ENCODE peak calls at places on chromosomes 3 and 15, in four cellular contexts. W is A549, X is K562, Z is H1. Y is an unnamed sample.

GRCh38 chr3:78871048-78871447 is 896.8 kb downstream of the ROBO1 start:
- DNase-seq in W (no peak), X (no peak), Z (no peak), Y (no peak)

GRCh38 chr15:53586815-53587214 is 172.6 kb downstream of the WDR72 start:
- DNase-seq in W (no peak), X (peak), Z (peak), Y (peak)

GRCh38 chr15:66670698-66671580 is 31.1 kb upstream of the SMAD6 start:
- DNase-seq in W (peak), X (peak), Z (peak), Y (peak)

GRCh38 chr15:78840661-78841060 is 29.4 kb upstream of the ADAMTS7 start:
- DNase-seq in W (no peak), X (no peak), Z (no peak), Y (no peak)

GRCh38 chr15:58442122-58442521 is 10.3 kb downstream of the LIPC start:
- DNase-seq in W (no peak), X (no peak), Z (no peak), Y (no peak)

GRCh38 chr3:155404486-155404885 is 111.0 kb upstream of the STRIT1 start:
- DNase-seq in W (no peak), X (no peak), Z (no peak), Y (no peak)

GRCh38 chr15:60696523-60696859 is 217.5 kb upstream of the ICE2 start:
- DNase-seq in W (no peak), X (no peak), Z (no peak), Y (no peak)

GRCh38 chr3:126113733-126114132 is 29.8 kb upstream of the SLC41A3 start:
- DNase-seq in W (peak), X (peak), Z (no peak), Y (no peak)

GRCh38 chr15:51401872-51402517 is 60.5 kb downstream of the GLDN start:
- DNase-seq in W (peak), X (peak), Z (peak), Y (peak)

GRCh38 chr15:71396536-71397125 is 281.4 kb downstream of the THSD4 start:
- DNase-seq in W (no peak), X (no peak), Z (no peak), Y (no peak)

GRCh38 chr15:68299436-68299835 is 21.9 kb downstream of the FEM1B start:
- DNase-seq in W (no peak), X (no peak), Z (no peak), Y (no peak)

GRCh38 chr3:129623447-129624118 is 17.1 kb upstream of the PLXND1 start:
- DNase-seq in W (no peak), X (no peak), Z (no peak), Y (no peak)

GRCh38 chr15:25170113-25170731 is 215.4 kb downstream of the SNRPN start:
- DNase-seq in W (no peak), X (no peak), Z (no peak), Y (no peak)

GRCh38 chr3:124512881-124513609 is 217.2 kb upstream of the UMPS start:
- DNase-seq in W (peak), X (peak), Z (no peak), Y (peak)

GRCh38 chr3:52176188-52176752 is 21.7 kb upstream of the ALAS1 start:
- DNase-seq in W (no peak), X (no peak), Z (no peak), Y (no peak)

GRCh38 chr3:137761099-137761562 is 3.0 kb upstream of the SOX14 start:
- DNase-seq in W (no peak), X (no peak), Z (no peak), Y (no peak)

GRCh38 chr3:50625879-50626182 is 8.9 kb downstream of the MAPKAPK3 start:
- DNase-seq in W (no peak), X (no peak), Z (no peak), Y (no peak)

GRCh38 chr3:167705840-167706239 is 28.9 kb downstream of the PDCD10 start:
- DNase-seq in W (no peak), X (no peak), Z (no peak), Y (no peak)

GRCh38 chr3:32401141-32401540 is 9.5 kb downstream of the CMTM7 start:
- DNase-seq in W (peak), X (no peak), Z (no peak), Y (peak)

GRCh38 chr3:190807719-190808375 is 54.6 kb downstream of the GMNC start:
- DNase-seq in W (no peak), X (no peak), Z (no peak), Y (peak)

GRCh38 chr15:94930945-94931344 is 699.6 kb downstream of the MCTP2 start:
- DNase-seq in W (no peak), X (no peak), Z (no peak), Y (no peak)

GRCh38 chr3:100709840-100710235 is 544 bp downstream of the TFG start:
- DNase-seq in W (peak), X (peak), Z (peak), Y (no peak)

GRCh38 chr3:44870375-44871061 is 3.9 kb upstream of the TGM4 start:
- DNase-seq in W (no peak), X (no peak), Z (no peak), Y (peak)

GRCh38 chr3:132174500-132174899 is 139.7 kb upstream of the CPNE4 start:
- DNase-seq in W (no peak), X (no peak), Z (no peak), Y (no peak)

GRCh38 chr3:128313181-128313725 is 153.4 kb downstream of the DNAJB8 start:
- DNase-seq in W (no peak), X (no peak), Z (peak), Y (no peak)

GRCh38 chr3:49903451-49904424 is at the start of gene MST1R:
- DNase-seq in W (peak), X (peak), Z (peak), Y (peak)

GRCh38 chr15:45048784-45049631 is 26.0 kb downstream of the SORD start:
- DNase-seq in W (no peak), X (peak), Z (no peak), Y (no peak)

GRCh38 chr3:112390783-112391641 is 58.1 kb downstream of the CD200 start:
- DNase-seq in W (no peak), X (no peak), Z (no peak), Y (no peak)

GRCh38 chr15:31365655-31366127 is 39.1 kb downstream of the KLF13 start:
- DNase-seq in W (no peak), X (peak), Z (peak), Y (no peak)

GRCh38 chr3:151856106-151856505 is 17.3 kb upstream of the SUCNR1 start:
- DNase-seq in W (no peak), X (no peak), Z (no peak), Y (no peak)

GRCh38 chr3:151852074-151852811 is 21.2 kb upstream of the SUCNR1 start:
- DNase-seq in W (no peak), X (peak), Z (no peak), Y (no peak)
- TF ChIP-seq PHF8 in W (no peak), X (no peak), Z (no peak), Y (no peak)

GRCh38 chr15:93073465-93073952 is 15.5 kb downstream of the RGMA start:
- DNase-seq in W (no peak), X (no peak), Z (peak), Y (no peak)

GRCh38 chr15:93070901-93071300 is 18.1 kb downstream of the RGMA start:
- DNase-seq in W (no peak), X (no peak), Z (no peak), Y (no peak)

GRCh38 chr15:93072440-93073394 is 16.3 kb downstream of the RGMA start:
- DNase-seq in W (peak), X (peak), Z (peak), Y (peak)

GRCh38 chr15:93071469-93071891 is 17.5 kb downstream of the RGMA start:
- DNase-seq in W (no peak), X (no peak), Z (no peak), Y (no peak)

GRCh38 chr15:93072011-93072410 is 17.0 kb downstream of the RGMA start:
- DNase-seq in W (no peak), X (no peak), Z (no peak), Y (no peak)
- TF ChIP-seq PHF8 in W (no peak), X (no peak), Z (no peak), Y (no peak)

GRCh38 chr15:29369261-29369660 is 99.6 kb upstream of the NSMCE3 start:
- DNase-seq in W (no peak), X (no peak), Z (no peak), Y (no peak)

GRCh38 chr15:29361560-29361959 is 91.9 kb upstream of the NSMCE3 start:
- DNase-seq in W (no peak), X (no peak), Z (no peak), Y (no peak)

DNA sequence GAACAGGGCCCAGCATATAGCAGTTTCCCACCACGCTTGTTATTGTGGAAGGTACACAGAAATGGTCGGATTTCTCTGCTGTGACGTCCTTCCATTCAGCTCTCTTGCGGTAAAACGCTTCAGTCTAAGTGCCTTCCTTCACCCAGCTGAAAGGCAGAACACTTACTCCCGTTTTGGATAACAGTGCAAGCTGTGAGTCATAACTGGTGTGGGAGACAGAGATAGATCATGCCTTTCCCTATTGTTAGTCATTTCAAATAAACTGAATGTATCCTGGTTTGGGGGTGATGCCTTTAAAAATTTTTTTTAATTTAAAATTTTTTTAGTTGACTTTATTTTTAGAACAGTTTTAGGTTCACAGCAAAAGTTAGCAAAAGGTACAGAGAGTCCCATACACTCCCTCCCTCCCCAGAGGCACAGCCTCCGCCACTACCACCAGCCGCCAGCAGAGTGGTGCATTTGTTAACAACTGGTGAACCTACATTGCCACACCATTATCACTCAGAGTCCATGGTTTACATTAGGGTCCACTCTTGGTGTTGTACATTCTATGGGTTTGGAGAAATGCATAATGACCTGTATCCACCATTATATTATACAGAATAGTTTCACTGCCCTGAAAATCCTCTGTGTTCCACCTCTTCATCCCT is 94.9 kb upstream of the NSMCE3 start:
- DNase-seq in W (peak), X (peak), Z (no peak), Y (peak)
- TF ChIP-seq PHF8 in W (no peak), X (no peak), Z (no peak), Y (no peak)

GRCh38 chr15:91784973-91785709 is 68.4 kb upstream of the SLCO3A1 start:
- DNase-seq in W (no peak), X (no peak), Z (no peak), Y (no peak)
- TF ChIP-seq PHF8 in W (no peak), X (no peak), Z (no peak), Y (no peak)

DNA sequence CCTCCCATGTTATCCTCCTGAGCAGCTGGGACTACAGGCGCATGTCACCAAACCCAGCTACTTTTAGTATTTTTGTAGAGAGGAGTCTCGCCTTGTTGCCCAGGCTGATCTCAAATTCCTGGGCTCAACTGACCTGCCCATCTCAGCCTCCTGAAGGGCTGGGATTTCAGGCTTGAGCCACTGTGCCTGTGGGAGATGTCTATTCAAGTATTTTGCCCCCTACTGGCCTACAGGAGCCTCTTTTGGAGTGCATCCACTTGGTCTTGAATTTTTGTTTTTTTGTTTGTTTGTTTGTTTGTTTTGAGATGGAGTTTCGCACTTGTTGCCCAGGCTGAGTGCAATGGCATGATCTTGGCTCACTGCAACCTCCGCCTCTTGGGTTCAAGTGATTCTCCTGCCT is 3.2 kb upstream of the DHX30 start:
- DNase-seq in W (no peak), X (no peak), Z (no peak), Y (no peak)
- TF ChIP-seq PHF8 in W (no peak), X (no peak), Z (no peak), Y (no peak)

DNA sequence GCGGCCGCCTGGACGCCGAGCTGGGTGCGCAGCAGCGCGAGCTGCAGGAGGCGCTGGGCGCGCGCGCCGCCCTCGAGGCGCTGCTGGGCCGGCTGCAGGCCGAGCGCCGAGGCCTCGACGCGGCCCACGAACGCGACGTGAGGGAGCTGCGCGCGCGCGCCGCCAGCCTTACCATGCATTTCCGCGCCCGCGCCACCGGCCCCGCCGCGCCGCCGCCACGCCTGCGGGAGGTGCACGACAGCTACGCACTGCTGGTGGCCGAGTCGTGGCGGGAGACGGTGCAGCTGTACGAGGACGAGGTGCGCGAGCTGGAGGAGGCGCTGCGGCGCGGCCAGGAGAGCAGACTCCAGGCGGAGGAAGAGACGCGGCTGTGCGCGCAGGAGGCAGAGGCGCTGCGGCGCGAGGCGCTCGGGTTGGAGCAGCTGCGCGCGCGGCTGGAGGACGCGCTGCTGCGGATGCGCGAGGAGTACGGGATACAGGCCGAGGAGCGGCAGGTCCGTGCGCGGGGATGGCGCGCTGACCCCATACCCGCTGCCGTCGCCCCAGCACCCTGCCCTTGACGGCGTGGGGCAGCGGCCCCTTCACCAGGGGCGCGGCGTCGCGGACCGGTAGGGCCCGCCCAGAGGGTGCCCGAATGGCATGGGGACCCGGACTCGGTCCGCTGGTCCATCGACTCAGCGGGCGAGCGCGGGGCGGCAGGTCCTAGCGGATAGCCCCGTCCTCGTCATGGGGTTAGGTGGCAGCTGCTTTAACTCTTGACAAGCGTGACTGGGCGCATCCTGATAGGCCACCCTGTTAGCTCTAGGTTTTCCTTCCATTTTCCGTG is 849 bp downstream of the SYNM start:
- DNase-seq in W (peak), X (no peak), Z (peak), Y (no peak)
- TF ChIP-seq PHF8 in W (no peak), X (no peak), Z (no peak), Y (no peak)

DNA sequence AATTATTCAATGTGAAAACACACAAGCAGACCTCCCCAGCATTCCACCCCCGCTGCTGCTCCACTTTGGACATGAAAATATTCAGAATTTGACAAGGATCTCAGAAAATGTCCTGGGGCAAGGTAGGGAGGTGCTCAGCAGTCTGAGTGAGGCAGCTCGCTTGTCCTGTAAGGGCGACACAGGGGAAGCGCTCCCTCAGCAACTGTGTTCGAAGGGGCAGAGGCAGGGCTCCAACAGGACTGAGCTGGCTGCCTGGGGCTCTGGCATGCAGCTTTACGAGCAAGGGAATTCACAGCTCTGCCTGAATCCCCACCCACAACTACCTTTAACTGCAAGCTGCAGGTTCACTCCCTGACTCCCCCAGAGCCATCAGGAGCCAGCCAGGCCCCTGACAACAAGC is 286.9 kb upstream of the LYSMD4 start:
- DNase-seq in W (no peak), X (no peak), Z (peak), Y (no peak)
- TF ChIP-seq PHF8 in W (no peak), X (no peak), Z (no peak), Y (no peak)

GRCh38 chr3:171023566-171023965 is 3.0 kb downstream of the SLC2A2 start:
- DNase-seq in W (no peak), X (no peak), Z (no peak), Y (no peak)

GRCh38 chr3:171021377-171021776 is 5.1 kb downstream of the SLC2A2 start:
- DNase-seq in W (no peak), X (no peak), Z (no peak), Y (no peak)

GRCh38 chr3:171013822-171014748 is 12.4 kb downstream of the SLC2A2 start:
- DNase-seq in W (no peak), X (no peak), Z (no peak), Y (peak)

DNA sequence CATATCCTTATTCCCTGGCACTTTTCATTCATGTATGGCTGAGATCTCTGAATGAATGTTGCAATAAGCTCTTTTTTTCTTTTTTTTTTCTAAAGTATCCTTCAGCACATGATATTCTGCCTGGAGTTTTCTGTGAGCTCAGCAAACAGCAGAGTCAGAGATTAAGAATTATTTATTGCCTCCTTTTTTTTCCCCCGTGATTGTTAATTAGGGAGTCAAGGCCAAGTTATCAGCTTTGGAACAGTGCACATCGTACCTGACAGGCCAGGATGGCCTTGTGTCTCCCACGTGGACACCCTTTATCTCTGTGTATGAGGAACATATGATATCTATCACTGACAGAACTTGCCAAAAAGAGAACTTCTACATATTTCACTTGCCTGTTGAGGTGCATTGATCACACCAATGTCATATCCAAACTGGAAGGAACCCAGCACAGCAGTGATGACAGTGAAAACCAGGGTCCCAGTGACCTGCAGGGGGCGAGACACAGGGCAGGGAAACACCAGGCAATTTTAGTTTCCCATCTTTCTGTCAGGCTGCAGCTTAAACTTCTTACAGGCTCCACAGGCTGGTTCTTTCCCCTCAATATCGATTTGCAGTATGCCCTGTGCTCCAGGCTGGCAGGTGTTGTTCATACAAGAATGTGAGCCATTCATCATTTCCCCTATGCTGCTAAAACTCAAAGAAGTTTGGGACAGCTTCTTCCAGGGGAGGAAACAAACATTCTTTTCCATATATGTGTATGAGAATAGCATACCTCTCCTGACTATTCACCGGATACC is 8.2 kb downstream of the SLC2A2 start:
- DNase-seq in W (no peak), X (peak), Z (peak), Y (no peak)
- TF ChIP-seq PHF8 in W (no peak), X (no peak), Z (no peak), Y (no peak)

GRCh38 chr3:158106773-158107461 is 697 bp upstream of the SHOX2 start:
- DNase-seq in W (peak), X (no peak), Z (peak), Y (no peak)
- TF ChIP-seq PHF8 in W (no peak), X (no peak), Z (no peak), Y (no peak)